ENCODE peak calls at places on chromosome 15, in eight cellular contexts. V, M, D, I, G, U, W and C are unnamed samples.

GRCh38 chr15:76753131-76753530 is 152.0 kb downstream of the SCAPER start:
- DNase-seq in D (no peak), G (no peak), M (no peak), U (no peak), V (no peak), I (no peak), W (no peak), C (no peak)

GRCh38 chr15:63401714-63402497 is 20.3 kb upstream of the CA12 start:
- DNase-seq in I (no peak), U (no peak), V (no peak), G (no peak), M (no peak), D (no peak), W (no peak), C (no peak)

GRCh38 chr15:44193651-44194396 is 1.2 kb downstream of the FRMD5 start:
- DNase-seq in D (peak; percentile 51), V (peak; percentile 55), M (peak; percentile 55), U (peak; percentile 47), G (peak; percentile 8), I (peak; percentile 3), W (no peak), C (no peak)

GRCh38 chr15:78672285-78673003 is 31.4 kb upstream of the CHRNB4 start:
- DNase-seq in G (no peak), I (no peak), U (no peak), D (no peak), M (no peak), W (no peak), V (no peak), C (no peak)

GRCh38 chr15:63191895-63192603 is 2.6 kb downstream of the RAB8B start:
- DNase-seq in G (no peak), M (no peak), U (no peak), I (no peak), D (no peak), V (no peak), W (no peak), C (no peak)

GRCh38 chr15:63500265-63501250 is 3.8 kb upstream of the USP3 start:
- DNase-seq in M (no peak), G (no peak), V (no peak), D (no peak), W (no peak), U (no peak), I (no peak), C (no peak)

GRCh38 chr15:58212909-58213526 is 74.8 kb downstream of the AQP9 start:
- DNase-seq in G (peak; percentile 39), I (no peak), W (no peak), M (peak; percentile 71), U (no peak), V (peak; percentile 55), D (no peak), C (no peak)

GRCh38 chr15:66923438-66923881 is 141.9 kb upstream of the SMAD3 start:
- DNase-seq in M (peak; percentile 21), D (peak; percentile 90), V (no peak), I (no peak), W (no peak), U (peak; percentile 54), G (no peak), C (no peak)

GRCh38 chr15:39592500-39592899 is 11.6 kb downstream of the THBS1 start:
- DNase-seq in W (no peak), G (no peak), U (no peak), V (peak; percentile 59), I (no peak), M (peak; percentile 28), D (no peak), C (no peak)

GRCh38 chr15:39589193-39589814 is 8.4 kb downstream of the THBS1 start:
- DNase-seq in D (no peak), U (no peak), I (no peak), M (no peak), G (no peak), V (no peak), W (no peak), C (no peak)

GRCh38 chr15:39591896-39592315 is 11.0 kb downstream of the THBS1 start:
- DNase-seq in M (no peak), W (no peak), G (no peak), D (no peak), I (no peak), V (peak; percentile 46), U (no peak), C (no peak)

GRCh38 chr15:39589815-39590644 is 9.2 kb downstream of the THBS1 start:
- DNase-seq in D (no peak), G (no peak), W (no peak), M (no peak), V (peak; percentile 36), I (no peak), U (no peak), C (no peak)

GRCh38 chr15:39591141-39591895 is 10.4 kb downstream of the THBS1 start:
- DNase-seq in V (peak; percentile 41), W (no peak), G (no peak), M (no peak), U (no peak), D (no peak), I (no peak), C (no peak)
- H3K4me3 ChIP-seq in V (no peak overlapping the region), W (no peak overlapping the region), G (no peak overlapping the region), M (peak overlapping the region; percentile 32), U (no peak overlapping the region), D (no peak overlapping the region), I (no peak overlapping the region), C (no peak overlapping the region)

DNA sequence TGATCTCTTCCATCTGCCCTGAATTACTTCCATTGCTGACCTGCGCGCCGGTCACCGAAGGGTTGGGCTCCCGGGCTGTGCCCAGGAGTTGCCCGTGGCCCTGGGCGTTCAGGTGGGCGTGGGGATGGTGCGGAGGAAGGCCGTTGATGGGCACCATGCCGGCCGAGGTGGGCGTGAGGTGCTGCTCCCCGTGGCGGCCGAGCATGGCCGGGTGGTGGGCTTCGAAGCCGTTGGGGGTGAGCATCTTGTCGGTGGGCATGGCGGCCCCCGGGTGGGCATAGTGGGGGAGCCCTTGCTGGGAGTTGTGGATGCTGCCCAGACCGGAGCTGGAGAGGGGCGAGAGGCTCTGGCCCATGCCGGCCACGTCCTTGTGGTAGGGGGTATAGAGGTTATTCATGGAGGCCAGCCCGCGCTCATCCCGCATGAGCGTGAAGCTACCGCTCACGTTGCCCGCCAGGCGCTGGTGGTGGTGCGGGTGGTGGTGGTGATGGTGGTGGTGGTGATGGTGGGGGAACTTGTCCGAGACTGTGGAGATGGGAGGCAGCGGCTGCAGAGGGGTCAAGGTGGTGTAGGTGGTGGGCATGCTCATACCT is 1.0 kb downstream of the ONECUT1 start:
- DNase-seq in V (no peak), U (no peak), G (no peak), M (no peak), I (no peak), W (peak; percentile 87), D (no peak), C (no peak)
- H3K4me3 ChIP-seq in V (no peak overlapping the region), U (no peak overlapping the region), G (no peak overlapping the region), M (no peak overlapping the region), I (peak overlapping the region; percentile 57), W (peak overlapping the region; percentile 61), D (no peak overlapping the region), C (no peak overlapping the region)

GRCh38 chr15:25332306-25332705 is 106.5 kb downstream of the UBE3A start:
- DNase-seq in I (no peak), G (no peak), U (no peak), M (no peak), D (no peak), V (no peak), W (no peak), C (no peak)

GRCh38 chr15:25333049-25333448 is 105.8 kb downstream of the UBE3A start:
- DNase-seq in W (no peak), G (no peak), D (no peak), I (no peak), M (no peak), V (no peak), U (no peak), C (no peak)

GRCh38 chr15:25331860-25332259 is 107.0 kb downstream of the UBE3A start:
- DNase-seq in W (no peak), D (no peak), G (no peak), M (no peak), I (no peak), U (no peak), V (no peak), C (no peak)

GRCh38 chr15:25331404-25331803 is 107.4 kb downstream of the UBE3A start:
- DNase-seq in G (no peak), U (no peak), I (no peak), W (no peak), D (no peak), M (no peak), V (no peak), C (no peak)

DNA sequence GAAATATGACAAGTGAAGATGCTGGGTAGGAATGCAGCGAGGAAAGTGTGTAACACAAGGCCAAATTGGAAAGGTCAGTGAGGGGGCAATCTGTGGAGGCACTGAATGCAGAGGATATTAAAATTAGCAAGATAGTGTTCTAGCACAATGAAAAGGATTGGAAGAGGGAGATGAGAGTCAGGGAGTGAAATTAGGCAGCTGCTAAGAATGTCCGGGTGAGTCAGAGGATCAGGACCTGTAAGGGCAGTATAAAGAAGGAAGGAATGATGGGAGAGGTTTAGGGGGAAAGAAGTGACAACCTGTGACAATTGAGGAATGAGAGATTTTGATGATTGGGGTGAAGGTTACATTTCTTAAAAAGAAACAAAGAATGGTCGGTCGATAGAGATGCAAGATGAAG is 103.5 kb downstream of the UBE3A start:
- DNase-seq in U (no peak), V (no peak), I (no peak), G (no peak), D (no peak), M (no peak), W (no peak), C (no peak)
- H3K4me3 ChIP-seq in U (no peak overlapping the region), V (no peak overlapping the region), I (no peak overlapping the region), G (no peak overlapping the region), D (no peak overlapping the region), M (no peak overlapping the region), W (no peak overlapping the region), C (no peak overlapping the region)

GRCh38 chr15:38130739-38131498 is 121.7 kb upstream of the SPRED1 start:
- DNase-seq in G (peak; percentile 88), V (peak; percentile 98), M (peak; percentile 99), U (peak; percentile 17), I (peak; percentile 99), W (no peak), D (peak; percentile 47), C (peak; percentile 93)
- H3K4me3 ChIP-seq in G (peak overlapping the region; percentile 2), V (no peak overlapping the region), M (peak overlapping the region; percentile 26), U (no peak overlapping the region), I (peak overlapping the region; percentile 38), W (no peak overlapping the region), D (no peak overlapping the region), C (peak overlapping the region; percentile 52)

GRCh38 chr15:45458746-45459403 is 63.7 kb downstream of the SLC30A4 start:
- DNase-seq in V (peak; percentile 37), W (no peak), G (no peak), M (peak; percentile 70), I (no peak), D (peak; percentile 40), U (peak; percentile 72), C (no peak)

GRCh38 chr15:45457215-45457614 is 65.3 kb downstream of the SLC30A4 start:
- DNase-seq in V (no peak), U (no peak), W (no peak), D (no peak), M (no peak), G (no peak), I (no peak), C (no peak)

GRCh38 chr15:45456212-45457106 is 66.1 kb downstream of the SLC30A4 start:
- DNase-seq in D (peak; percentile 77), U (peak; percentile 49), V (peak; percentile 100), G (peak; percentile 100), I (peak; percentile 98), M (peak; percentile 99), W (peak; percentile 61), C (peak; percentile 99)

GRCh38 chr15:45454825-45455224 is 67.7 kb downstream of the SLC30A4 start:
- DNase-seq in I (peak; percentile 90), M (peak; percentile 94), U (no peak), V (peak; percentile 98), G (peak; percentile 93), W (peak; percentile 43), D (no peak), C (peak; percentile 93)

GRCh38 chr15:45457641-45458539 is 64.7 kb downstream of the SLC30A4 start:
- DNase-seq in D (peak; percentile 82), V (peak; percentile 77), G (peak; percentile 80), U (peak; percentile 74), I (no peak), W (no peak), M (peak; percentile 89), C (peak; percentile 63)
- H3K4me3 ChIP-seq in D (no peak overlapping the region), V (peak overlapping the region; percentile 28), G (peak overlapping the region; percentile 26), U (peak overlapping the region; percentile 50), I (peak overlapping the region; percentile 40), W (peak overlapping the region; percentile 13), M (peak overlapping the region; percentile 48), C (peak overlapping the region; percentile 58)